ENCODE peak calls at places on chromosomes 1 and 21, in eight cellular contexts. F, Y, G, R, S, Z, E and K are unnamed samples.

GRCh38 chr1:57319165-57319564 is 104.7 kb downstream of the DAB1 start:
- DNase-seq in F (no peak), Y (no peak), G (peak; percentile 46), R (peak; percentile 38), S (no peak), Z (peak; percentile 9), E (peak; percentile 45), K (no peak)

GRCh38 chr1:241610056-241610815 is 29.9 kb downstream of the CHML start:
- DNase-seq in F (no peak), Y (no peak), G (peak; percentile 55), R (no peak), S (no peak), Z (no peak), E (no peak), K (no peak)

GRCh38 chr1:15172405-15173259 is 19.1 kb downstream of the TMEM51 start:
- DNase-seq in F (no peak), Y (no peak), G (no peak), R (no peak), S (no peak), Z (no peak), E (no peak), K (no peak)

GRCh38 chr1:161198877-161199431 is at the start of gene ADAMTS4:
- DNase-seq in F (no peak), Y (no peak), G (no peak), R (peak; percentile 91), S (peak; percentile 23), Z (peak; percentile 68), E (no peak), K (no peak)

GRCh38 chr21:37338671-37339526 is 27.7 kb upstream of the DYRK1A start:
- DNase-seq in F (peak; percentile 29), Y (no peak), G (peak; percentile 97), R (peak; percentile 95), S (no peak), Z (peak; percentile 78), E (peak; percentile 80), K (no peak)

GRCh38 chr1:209769171-209769904 is 13.5 kb downstream of the TRAF3IP3 start:
- DNase-seq in F (peak; percentile 72), Y (peak; percentile 86), G (peak; percentile 73), R (peak; percentile 90), S (peak; percentile 31), Z (peak; percentile 65), E (peak; percentile 99), K (peak; percentile 51)

GRCh38 chr1:239386453-239387303 is at the start of gene CHRM3:
- DNase-seq in F (peak; percentile 91), Y (peak; percentile 61), G (peak; percentile 90), R (peak; percentile 6), S (peak; percentile 51), Z (no peak), E (peak; percentile 88), K (no peak)

GRCh38 chr1:58917436-58917835 is 133.6 kb upstream of the JUN start:
- DNase-seq in F (no peak), Y (no peak), G (no peak), R (no peak), S (no peak), Z (no peak), E (no peak), K (no peak)

GRCh38 chr1:159889821-159890252 is 10.1 kb downstream of the CFAP45 start:
- DNase-seq in F (peak; percentile 80), Y (no peak), G (peak; percentile 96), R (peak; percentile 91), S (no peak), Z (peak; percentile 77), E (peak; percentile 99), K (no peak)

GRCh38 chr1:110308247-110308646 is 30.9 kb upstream of the RBM15 start:
- DNase-seq in F (no peak), Y (no peak), G (no peak), R (peak; percentile 92), S (no peak), Z (peak; percentile 75), E (no peak), K (no peak)

GRCh38 chr21:46214478-46215340 is 13.9 kb downstream of the LSS start:
- DNase-seq in F (no peak), Y (no peak), G (no peak), R (no peak), S (no peak), Z (no peak), E (no peak), K (no peak)

GRCh38 chr1:89794406-89794805 is 26.4 kb upstream of the LRRC8D start:
- DNase-seq in F (no peak), Y (no peak), G (no peak), R (peak; percentile 38), S (peak; percentile 52), Z (no peak), E (no peak), K (no peak)

GRCh38 chr1:147837129-147837776 is 65.3 kb upstream of the GJA8 start:
- DNase-seq in F (no peak), Y (no peak), G (no peak), R (no peak), S (no peak), Z (no peak), E (no peak), K (no peak)